ENCODE peak calls at places on chromosome 11, in ten cellular contexts. C is T-helper 17 cell; R is upper lobe of right lung; Y is NCI-H1092; U is naive thymus-derived CD8-positive, alpha-beta T cell; J is EH; T is HuH-7.5; H is T-cell; W is SW 1271; P is GM12892. K is an unnamed sample.

GRCh38 chr11:130486981-130487380 is 38.5 kb downstream of the ADAMTS15 start:
- DNase-seq in T (no peak), R (no peak), J (no peak), Y (no peak), W (no peak), C (no peak), P (no peak), H (no peak), U (no peak), K (no peak)

GRCh38 chr11:7577883-7578242 is 64.1 kb downstream of the PPFIBP2 start:
- DNase-seq in P (no peak), Y (no peak), T (no peak), J (peak; percentile 64), H (no peak), U (no peak), W (no peak), C (no peak), R (no peak), K (no peak)

GRCh38 chr11:133955091-133955846 is 1.5 kb downstream of the IGSF9B start:
- DNase-seq in W (no peak), R (no peak), U (peak; percentile 23), T (no peak), C (peak; percentile 25), P (no peak), Y (peak; percentile 73), J (no peak), H (no peak), K (peak; percentile 11)

GRCh38 chr11:16873289-16873688 is 134.8 kb downstream of the C11orf58 start:
- DNase-seq in R (no peak), Y (no peak), P (no peak), H (no peak), C (no peak), J (peak; percentile 16), T (no peak), U (no peak), W (no peak), K (no peak)

GRCh38 chr11:128488471-128488870 is 98.9 kb downstream of the ETS1 start:
- DNase-seq in J (peak; percentile 95), W (peak; percentile 24), C (no peak), U (no peak), P (no peak), T (no peak), H (no peak), Y (no peak), R (no peak), K (no peak)

GRCh38 chr11:15233386-15233785 is 118.7 kb downstream of the INSC start:
- DNase-seq in W (no peak), C (no peak), H (no peak), P (no peak), R (no peak), U (no peak), J (no peak), T (no peak), Y (no peak), K (no peak)

GRCh38 chr11:70811915-70812314 is 413.6 kb downstream of the CTTN start:
- DNase-seq in C (no peak), T (no peak), H (no peak), W (no peak), R (no peak), Y (no peak), P (no peak), U (no peak), J (no peak), K (no peak)

GRCh38 chr11:116980136-116980793 is 118.0 kb downstream of the SIK3 start:
- DNase-seq in T (no peak), J (no peak), H (no peak), C (no peak), R (no peak), W (no peak), Y (no peak), U (no peak), P (peak; percentile 26), K (no peak)

GRCh38 chr11:95360382-95360781 is 129.4 kb upstream of the SESN3 start:
- DNase-seq in C (no peak), T (no peak), R (no peak), J (no peak), H (no peak), W (no peak), Y (no peak), P (no peak), U (no peak), K (no peak)

GRCh38 chr11:27757953-27758352 is 57.7 kb upstream of the BDNF start:
- DNase-seq in W (no peak), H (no peak), T (no peak), Y (no peak), C (no peak), J (peak; percentile 98), U (no peak), R (no peak), P (no peak), K (no peak)

GRCh38 chr11:88626216-88626615 is 288.7 kb upstream of the CTSC start:
- DNase-seq in P (no peak), T (no peak), W (no peak), J (peak; percentile 41), H (no peak), C (no peak), R (no peak), U (no peak), Y (no peak), K (no peak)

GRCh38 chr11:13260963-13261599 is 16.5 kb upstream of the BMAL1 start:
- DNase-seq in Y (no peak), C (no peak), P (no peak), U (no peak), R (no peak), W (no peak), H (no peak), T (no peak), J (peak; percentile 79), K (no peak)

GRCh38 chr11:15748673-15749190 is 607.6 kb downstream of the SOX6 start:
- DNase-seq in H (no peak), Y (no peak), U (no peak), T (no peak), J (no peak), C (no peak), R (no peak), W (no peak), P (no peak), K (no peak)

GRCh38 chr11:57249384-57250319 is 12.6 kb upstream of the APLNR start:
- DNase-seq in Y (peak; percentile 39), W (peak; percentile 70), T (no peak), P (no peak), U (peak; percentile 36), C (no peak), R (peak; percentile 80), J (peak; percentile 69), H (no peak), K (peak; percentile 20)

GRCh38 chr11:119367661-119368120 is 13.8 kb downstream of the USP2 start:
- DNase-seq in J (no peak), C (no peak), R (peak; percentile 37), U (no peak), H (no peak), W (no peak), T (no peak), Y (no peak), P (no peak), K (no peak)

GRCh38 chr11:117302228-117302627 is 11.1 kb downstream of the BACE1-AS start:
- DNase-seq in Y (no peak), P (no peak), J (no peak), C (no peak), T (no peak), H (no peak), U (no peak), R (no peak), W (no peak), K (no peak)

GRCh38 chr11:3823303-3823702 is 14.9 kb downstream of the PGAP2 start:
- DNase-seq in U (no peak), T (no peak), W (no peak), R (no peak), Y (no peak), H (no peak), C (no peak), J (peak; percentile 87), P (no peak), K (no peak)

K was measured in effector memory CD8-positive, alpha-beta T cell.